ENCODE peak calls at places on chromosomes 2 and 18, in nine cellular contexts. H, U, B, C, R, Y, E, F and K are unnamed samples.

GRCh38 chr2:14715600-14715999 is 83.1 kb downstream of the LRATD1 start:
- DNase-seq in H (no peak), U (no peak), B (no peak), C (no peak), R (no peak), Y (no peak), E (no peak), F (no peak), K (no peak)

GRCh38 chr2:145751634-145752033 is 1231.7 kb upstream of the ZEB2 start:
- DNase-seq in H (no peak), U (no peak), B (no peak), C (no peak), R (peak), Y (peak), E (peak), F (peak), K (no peak)

GRCh38 chr2:28326873-28327495 is 65.7 kb upstream of the FOSL2 start:
- DNase-seq in H (no peak), U (no peak), B (no peak), C (no peak), R (peak), Y (peak), E (peak), F (peak), K (no peak)

GRCh38 chr2:15561574-15562344 is 625 bp upstream of the NBAS start:
- DNase-seq in H (peak), U (no peak), B (no peak), C (no peak), R (peak), Y (peak), E (no peak), F (peak), K (peak)

GRCh38 chr2:104701471-104701911 is 152.4 kb upstream of the POU3F3 start:
- DNase-seq in H (no peak), U (no peak), B (no peak), C (no peak), R (no peak), Y (no peak), E (no peak), F (no peak), K (no peak)

GRCh38 chr2:198656869-198657268 is 800.9 kb downstream of the SATB2 start:
- DNase-seq in H (no peak), U (no peak), B (no peak), C (no peak), R (no peak), Y (no peak), E (no peak), F (no peak), K (no peak)

GRCh38 chr18:7645756-7646155 is 78.6 kb downstream of the PTPRM start:
- DNase-seq in H (peak), U (no peak), B (peak), C (no peak), R (no peak), Y (no peak), E (no peak), F (no peak), K (no peak)

GRCh38 chr2:219687882-219688559 is 60.6 kb downstream of the SLC4A3 start:
- DNase-seq in H (no peak), U (no peak), B (no peak), C (peak), R (no peak), Y (no peak), E (no peak), F (no peak), K (no peak)

GRCh38 chr2:197628043-197628500 is 47.3 kb downstream of the RFTN2 start:
- DNase-seq in H (no peak), U (no peak), B (no peak), C (no peak), R (peak), Y (peak), E (no peak), F (peak), K (no peak)

DNA sequence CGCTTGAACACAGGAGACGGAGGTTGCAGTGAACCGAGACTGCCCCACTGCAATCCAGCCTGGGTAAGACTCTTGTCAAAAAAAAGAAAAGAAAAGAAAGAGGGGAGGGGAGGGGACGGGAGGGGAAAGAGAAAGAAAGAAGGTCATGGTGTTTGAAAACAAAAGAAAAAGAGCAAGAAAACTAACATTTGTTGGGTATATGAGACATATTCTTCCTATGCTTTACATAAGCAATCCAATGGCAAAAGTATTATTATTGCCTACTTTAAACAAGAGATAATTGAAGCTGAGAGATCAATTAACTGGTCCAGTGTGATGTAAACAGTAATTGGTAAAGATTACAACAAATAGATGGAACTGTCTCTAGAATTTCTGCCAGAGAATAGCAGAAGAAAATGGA is 157.3 kb downstream of the ZRANB3 start:
- DNase-seq in H (no peak), U (no peak), B (no peak), C (no peak), R (no peak), Y (no peak), E (no peak), F (no peak), K (no peak)
- TF ChIP-seq CTCF in H (no peak), U (no peak), B (no peak), C (no peak), R (no peak), Y (no peak), E (no peak), F (no peak), K (no peak)

DNA sequence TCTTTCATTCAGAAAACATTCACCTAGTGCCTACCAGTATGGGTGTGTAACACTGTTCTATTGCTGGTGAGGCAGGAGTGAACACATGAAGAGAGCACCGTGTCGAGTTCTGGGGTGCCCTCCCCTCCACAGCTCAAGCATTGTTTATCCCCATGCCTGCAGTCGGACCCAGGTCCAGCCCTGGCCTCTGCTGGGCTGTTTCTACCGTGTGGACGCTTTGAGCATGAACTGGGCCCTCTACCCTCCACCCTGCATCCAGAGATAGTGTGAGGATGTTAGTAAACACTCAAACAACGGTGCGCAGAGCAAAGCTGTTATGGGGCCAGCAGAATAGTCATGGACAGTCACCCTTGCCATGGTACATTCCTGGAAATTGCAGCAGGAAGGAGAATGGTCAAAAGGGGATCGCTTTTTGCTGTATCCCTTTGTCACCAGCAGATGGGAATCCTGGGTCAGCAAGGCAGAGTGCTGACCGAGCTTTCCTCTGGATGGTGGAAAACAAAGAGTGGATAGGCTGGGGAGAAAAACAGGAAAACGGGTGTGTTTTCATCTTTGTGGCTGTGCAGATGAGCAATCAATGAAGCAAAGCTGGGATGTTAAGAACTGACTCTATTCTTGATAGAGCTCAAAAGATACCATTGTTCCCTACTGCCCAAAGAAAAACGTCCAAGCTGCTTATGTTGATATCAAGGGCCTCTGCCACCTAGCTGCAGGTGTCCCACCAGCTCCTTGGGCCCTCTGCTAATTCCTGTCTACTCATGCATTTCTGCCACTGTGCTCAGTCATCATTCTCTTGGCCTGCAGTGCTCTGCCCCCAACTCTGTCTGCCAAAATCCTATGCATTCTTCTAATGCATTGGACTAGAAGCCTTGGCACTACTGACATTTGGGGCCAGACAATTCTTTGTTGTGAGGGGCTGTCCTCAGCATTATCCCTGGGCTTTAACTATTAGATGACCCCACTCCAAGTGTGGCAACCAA is 38.7 kb downstream of the REEP1 start:
- DNase-seq in H (no peak), U (no peak), B (no peak), C (no peak), R (peak), Y (peak), E (peak), F (no peak), K (no peak)
- TF ChIP-seq CTCF in H (no peak), U (no peak), B (no peak), C (peak), R (peak), Y (peak), E (peak), F (peak), K (no peak)

DNA sequence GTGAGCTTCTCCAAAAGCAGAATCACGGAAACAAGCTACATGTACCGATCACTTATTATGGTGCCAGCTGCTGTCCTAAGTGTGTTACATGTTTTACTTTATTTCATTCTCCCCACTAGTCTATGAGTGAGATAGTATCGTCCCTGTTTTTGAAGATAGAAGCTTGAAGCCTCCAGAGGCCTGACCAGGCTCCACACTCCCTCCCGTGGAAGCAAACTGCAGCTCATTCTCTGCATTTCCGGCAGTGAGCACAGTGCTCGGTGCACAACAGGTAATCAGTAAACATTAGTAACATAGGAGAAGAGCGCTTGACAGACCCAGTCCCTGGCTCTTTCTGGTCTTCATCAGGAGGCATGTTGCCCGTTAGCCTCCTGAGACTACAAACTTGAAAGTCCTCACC is 72.9 kb downstream of the ZBTB7C start:
- DNase-seq in H (no peak), U (no peak), B (no peak), C (no peak), R (peak), Y (peak), E (no peak), F (no peak), K (no peak)
- TF ChIP-seq CTCF in H (peak), U (no peak), B (no peak), C (no peak), R (peak), Y (peak), E (no peak), F (no peak), K (no peak)

GRCh38 chr18:44901283-44901682 is 220.6 kb downstream of the SETBP1 start:
- DNase-seq in H (no peak), U (no peak), B (no peak), C (no peak), R (no peak), Y (no peak), E (no peak), F (no peak), K (no peak)
- TF ChIP-seq CTCF in H (no peak), U (no peak), B (no peak), C (no peak), R (peak), Y (peak), E (no peak), F (peak), K (peak)